ENCODE peak calls at places on chromosomes 1 and 21, in seven cellular contexts. L is C1 segment of cervical spinal cord; U is CD8-positive, alpha-beta memory T cell; R is NCI-H2081; W is effector memory CD8-positive, alpha-beta T cell; G is cardiac muscle cell; P is NCI-H510A treated with DMSO at 0.1 percent for 48 hours. J is an unnamed sample.

GRCh38 chr1:3651939-3652537 is at the start of gene TP73:
- DNase-seq in G (peak; percentile 6), P (peak; percentile 36), L (no peak), R (peak; percentile 36), U (no peak), W (no peak), J (peak; percentile 37)

GRCh38 chr1:37001697-37002096 is 32.6 kb downstream of the GRIK3 start:
- DNase-seq in P (no peak), R (no peak), U (no peak), G (no peak), L (no peak), W (no peak), J (no peak)

GRCh38 chr1:16420719-16421118 is 16.5 kb downstream of the SPATA21 start:
- DNase-seq in L (no peak), G (no peak), U (peak; percentile 25), W (peak; percentile 47), R (no peak), P (no peak), J (no peak)

GRCh38 chr1:20733361-20733975 is 965 bp upstream of the SH2D5 start:
- DNase-seq in P (no peak), L (no peak), R (no peak), U (no peak), W (no peak), G (no peak), J (no peak)

GRCh38 chr1:170510163-170510562 is 21.8 kb upstream of the GORAB start:
- DNase-seq in P (no peak), G (no peak), U (no peak), W (no peak), L (no peak), R (no peak), J (no peak)

GRCh38 chr1:43874716-43875115 is 58.9 kb upstream of the ARTN start:
- DNase-seq in R (no peak), P (no peak), G (no peak), W (no peak), L (no peak), U (no peak), J (no peak)

GRCh38 chr1:110879758-110880606 is 7.0 kb downstream of the CD53 start:
- DNase-seq in U (peak; percentile 25), W (peak; percentile 49), L (no peak), R (no peak), P (no peak), G (no peak), J (no peak)

GRCh38 chr1:234564035-234565029 is 45.6 kb downstream of the IRF2BP2 start:
- DNase-seq in W (no peak), P (no peak), R (no peak), G (peak; percentile 49), L (no peak), U (no peak), J (no peak)

GRCh38 chr1:94929816-94930215 is 2.9 kb upstream of the CNN3 start:
- DNase-seq in W (no peak), U (no peak), L (no peak), R (no peak), P (no peak), G (no peak), J (no peak)

GRCh38 chr1:6601049-6601864 is 1.4 kb downstream of the KLHL21 start:
- DNase-seq in W (peak; percentile 59), R (peak; percentile 66), G (peak; percentile 92), U (peak; percentile 60), P (peak; percentile 60), L (peak; percentile 72), J (peak; percentile 27)

GRCh38 chr21:31332525-31332924 is 11.5 kb downstream of the TIAM1 start:
- DNase-seq in R (no peak), P (no peak), U (no peak), G (no peak), L (no peak), W (no peak), J (no peak)

GRCh38 chr1:107669996-107670395 is 295.0 kb downstream of the VAV3 start:
- DNase-seq in G (peak; percentile 40), U (no peak), R (peak; percentile 11), P (peak; percentile 73), L (no peak), W (no peak), J (no peak)

J was measured in NCI-H526 treated with DMSO at 0.1 percent for 48 hours.